ENCODE peak calls at places on chromosomes 3 and 15, in seven cellular contexts. Y, D, N, F, I, R and L are unnamed samples.

GRCh38 chr15:26298010-26298661 is 435.0 kb upstream of the ATP10A start:
- DNase-seq in Y (no peak), F (no peak), R (no peak), N (no peak), D (no peak), I (no peak), L (no peak)

GRCh38 chr15:75043509-75044257 is 20.3 kb downstream of the PPCDC start:
- DNase-seq in Y (peak), D (peak), N (peak), F (peak), R (no peak), I (peak), L (peak)

GRCh38 chr3:188123170-188123920 is 30.6 kb upstream of the LPP start:
- DNase-seq in N (no peak), I (no peak), D (peak), F (no peak), Y (peak), R (no peak), L (peak)

GRCh38 chr3:77967621-77968020 is 927.7 kb downstream of the ROBO2 start:
- DNase-seq in R (no peak), N (no peak), I (no peak), D (no peak), F (no peak), Y (no peak), L (no peak)

GRCh38 chr3:15330031-15330596 is 2.3 kb downstream of the SH3BP5 start:
- DNase-seq in I (peak), F (no peak), D (peak), R (peak), N (no peak), Y (peak), L (peak)

GRCh38 chr3:133448478-133449122 is 48.7 kb downstream of the BFSP2 start:
- DNase-seq in I (no peak), D (no peak), Y (no peak), R (no peak), F (no peak), N (no peak), L (no peak)

GRCh38 chr3:156304406-156304805 is 184.0 kb downstream of the KCNAB1 start:
- DNase-seq in Y (peak), N (no peak), I (no peak), D (peak), F (no peak), R (no peak), L (peak)

GRCh38 chr3:56801597-56802410 is at the start of gene ARHGEF3:
- DNase-seq in Y (peak), D (peak), R (peak), I (peak), N (peak), F (no peak), L (peak)

GRCh38 chr15:99226802-99227201 is 22.6 kb downstream of the TTC23 start:
- DNase-seq in Y (no peak), N (no peak), R (no peak), D (no peak), I (no peak), F (no peak), L (no peak)

GRCh38 chr15:101045236-101045646 is 126.1 kb downstream of the LRRK1 start:
- DNase-seq in R (no peak), Y (no peak), F (no peak), N (peak), I (peak), D (no peak), L (peak)
- TF ChIP-seq CTCF in R (no peak), Y (no peak), F (no peak), N (no peak), I (no peak), D (no peak), L (no peak)

GRCh38 chr3:14039149-14039548 is 85.5 kb downstream of the CHCHD4 start:
- DNase-seq in F (no peak), Y (no peak), R (peak), N (no peak), I (no peak), D (no peak), L (no peak)
- H3K4me3 ChIP-seq in F (no peak), Y (no peak), R (no peak), N (no peak), I (no peak), D (no peak), L (no peak)

GRCh38 chr15:33448151-33448550 is 137.4 kb downstream of the RYR3 start:
- DNase-seq in I (no peak), F (no peak), N (no peak), R (no peak), D (no peak), Y (no peak), L (no peak)
- TF ChIP-seq CTCF in I (no peak), F (no peak), N (no peak), R (no peak), D (no peak), Y (no peak), L (no peak)

GRCh38 chr15:100879046-100879445 is 585 bp upstream of the ALDH1A3 start:
- DNase-seq in F (no peak), I (no peak), N (no peak), Y (no peak), R (peak), D (no peak), L (no peak)
- H3K4me3 ChIP-seq in F (peak), I (peak), N (peak), Y (peak), R (peak), D (peak), L (peak)

DNA sequence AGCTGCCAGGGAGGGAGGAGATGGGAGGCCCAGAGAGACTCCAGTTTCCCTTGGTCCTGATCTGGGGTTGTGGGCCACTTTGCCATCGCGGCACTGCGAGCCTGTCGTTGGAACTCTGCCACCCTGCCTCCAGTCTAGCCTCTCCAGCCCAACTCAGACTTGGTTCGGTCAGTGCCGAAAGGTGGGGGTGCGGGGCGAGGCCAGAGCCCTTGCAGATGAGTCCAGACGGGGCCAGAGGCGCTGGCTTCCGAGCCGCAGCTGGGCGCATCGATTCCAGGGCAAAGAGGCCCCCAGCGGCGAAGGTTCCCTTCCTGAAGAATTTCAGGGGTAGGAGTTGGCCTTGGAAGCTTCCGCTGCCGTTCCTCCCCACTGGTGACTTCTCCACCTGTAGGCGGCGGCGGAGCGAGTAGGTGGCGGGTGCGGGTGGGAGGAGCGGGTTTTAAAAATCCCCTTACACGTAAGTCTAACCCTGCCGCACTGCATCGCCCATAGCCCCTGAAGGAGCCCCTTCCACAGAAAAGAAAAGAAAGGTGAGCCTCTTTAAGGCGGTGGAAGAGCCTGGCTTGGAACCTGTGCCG is 5.1 kb downstream of the WNT5A start:
- DNase-seq in R (peak), Y (no peak), N (peak), D (peak), F (no peak), I (peak), L (no peak)
- TF ChIP-seq CTCF in R (peak), Y (peak), N (no peak), D (peak), F (no peak), I (no peak), L (peak)

GRCh38 chr15:85388962-85389361 is 8.6 kb downstream of the AKAP13 start:
- DNase-seq in D (no peak), I (no peak), Y (no peak), R (no peak), N (no peak), F (no peak), L (peak)

GRCh38 chr15:85393206-85393605 is 12.8 kb downstream of the AKAP13 start:
- DNase-seq in D (no peak), Y (no peak), I (no peak), R (peak), F (no peak), N (no peak), L (no peak)

GRCh38 chr15:85388506-85388905 is 8.1 kb downstream of the AKAP13 start:
- DNase-seq in F (no peak), D (no peak), Y (peak), N (no peak), R (no peak), I (no peak), L (peak)

GRCh38 chr15:85386261-85386660 is 5.9 kb downstream of the AKAP13 start:
- DNase-seq in N (no peak), Y (no peak), D (no peak), R (no peak), F (no peak), I (no peak), L (no peak)

GRCh38 chr15:85389774-85390173 is 9.4 kb downstream of the AKAP13 start:
- DNase-seq in R (no peak), I (no peak), F (no peak), Y (no peak), N (no peak), D (no peak), L (no peak)
- H3K4me3 ChIP-seq in R (no peak), I (no peak), F (no peak), Y (no peak), N (no peak), D (no peak), L (no peak)

GRCh38 chr3:78988324-78988723 is 779.5 kb downstream of the ROBO1 start:
- DNase-seq in I (no peak), R (no peak), D (no peak), F (peak), Y (peak), N (no peak), L (peak)
- TF ChIP-seq CTCF in I (no peak), R (peak), D (peak), F (peak), Y (peak), N (peak), L (peak)

GRCh38 chr3:53880396-53881345 is 1.3 kb downstream of the ACTR8 start:
- DNase-seq in N (no peak), I (no peak), Y (peak), D (peak), F (no peak), R (peak), L (peak)
- H3K4me3 ChIP-seq in N (peak), I (peak), Y (peak), D (peak), F (peak), R (peak), L (peak)

GRCh38 chr15:52760562-52760961 is 29.6 kb downstream of the ONECUT1 start:
- DNase-seq in Y (no peak), N (no peak), F (no peak), I (no peak), D (no peak), R (no peak), L (no peak)

GRCh38 chr15:52762621-52763020 is 27.5 kb downstream of the ONECUT1 start:
- DNase-seq in N (no peak), I (no peak), D (no peak), F (no peak), Y (no peak), R (no peak), L (no peak)

GRCh38 chr15:52765779-52766178 is 24.4 kb downstream of the ONECUT1 start:
- DNase-seq in N (no peak), D (no peak), I (no peak), Y (no peak), F (no peak), R (peak), L (peak)

GRCh38 chr15:52764731-52765130 is 25.4 kb downstream of the ONECUT1 start:
- DNase-seq in R (no peak), N (no peak), Y (no peak), I (no peak), D (no peak), F (no peak), L (no peak)

GRCh38 chr15:52759969-52760368 is 30.2 kb downstream of the ONECUT1 start:
- DNase-seq in R (no peak), I (no peak), N (no peak), D (no peak), F (no peak), Y (no peak), L (no peak)
- TF ChIP-seq CTCF in R (peak), I (no peak), N (no peak), D (no peak), F (no peak), Y (no peak), L (no peak)